ENCODE peak calls at places on chromosomes 7 and 10, in seven cellular contexts. O, S, U, P, L, Z and Q are unnamed samples.

GRCh38 chr10:58157076-58157766 is 110.5 kb downstream of the IPMK start:
- DNase-seq in O (no peak), S (peak), U (no peak), P (no peak), L (no peak), Z (no peak), Q (peak)

GRCh38 chr7:108541493-108541892 is 15.6 kb upstream of the PNPLA8 start:
- DNase-seq in O (no peak), S (no peak), U (no peak), P (no peak), L (no peak), Z (no peak), Q (no peak)

GRCh38 chr7:150357277-150357676 is 11.3 kb upstream of the REPIN1 start:
- DNase-seq in O (no peak), S (no peak), U (peak), P (no peak), L (peak), Z (peak), Q (no peak)

GRCh38 chr10:6140141-6140841 is 51.5 kb downstream of the RBM17 start:
- DNase-seq in O (no peak), S (no peak), U (peak), P (peak), L (peak), Z (no peak), Q (no peak)

GRCh38 chr10:43854042-43854441 is 205.4 kb upstream of the ZNF32 start:
- DNase-seq in O (no peak), S (peak), U (no peak), P (no peak), L (no peak), Z (no peak), Q (no peak)

GRCh38 chr7:116679495-116679894 is 7.5 kb downstream of the MET start:
- DNase-seq in O (no peak), S (no peak), U (no peak), P (no peak), L (no peak), Z (no peak), Q (no peak)

GRCh38 chr10:96714031-96714590 is 6.2 kb downstream of the PIK3AP1 start:
- DNase-seq in O (no peak), S (no peak), U (no peak), P (no peak), L (no peak), Z (no peak), Q (peak)

GRCh38 chr7:157936976-157937375 is 600.2 kb downstream of the DNAJB6 start:
- DNase-seq in O (no peak), S (no peak), U (no peak), P (no peak), L (no peak), Z (no peak), Q (no peak)

GRCh38 chr7:137354361-137354760 is 10.8 kb upstream of the PTN start:
- DNase-seq in O (no peak), S (no peak), U (no peak), P (no peak), L (no peak), Z (no peak), Q (no peak)

GRCh38 chr10:52740913-52741675 is 31.5 kb downstream of the MBL2 start:
- DNase-seq in O (peak), S (no peak), U (peak), P (no peak), L (no peak), Z (no peak), Q (no peak)

GRCh38 chr7:29968683-29969457 is 20.7 kb downstream of the SCRN1 start:
- DNase-seq in O (no peak), S (no peak), U (no peak), P (no peak), L (no peak), Z (no peak), Q (no peak)

GRCh38 chr7:155987681-155988080 is 175.4 kb upstream of the SHH start:
- DNase-seq in O (no peak), S (no peak), U (no peak), P (no peak), L (no peak), Z (no peak), Q (no peak)

GRCh38 chr7:101133621-101134398 is 6.9 kb downstream of the SERPINE1 start:
- DNase-seq in O (no peak), S (peak), U (no peak), P (no peak), L (no peak), Z (no peak), Q (no peak)

GRCh38 chr7:46664458-46664857 is 743.4 kb upstream of the IGFBP3 start:
- DNase-seq in O (no peak), S (no peak), U (no peak), P (no peak), L (no peak), Z (no peak), Q (no peak)

GRCh38 chr7:135414850-135415439 is 95.0 kb downstream of the CNOT4 start:
- DNase-seq in O (peak), S (peak), U (peak), P (no peak), L (no peak), Z (no peak), Q (peak)

GRCh38 chr7:135731131-135731530 is 3.1 kb upstream of the SLC13A4 start:
- DNase-seq in O (no peak), S (no peak), U (no peak), P (no peak), L (no peak), Z (no peak), Q (no peak)

GRCh38 chr10:68192113-68192512 is 39.8 kb downstream of the ATOH7 start:
- DNase-seq in O (no peak), S (peak), U (no peak), P (no peak), L (no peak), Z (no peak), Q (peak)

GRCh38 chr10:50326757-50327701 is 75.7 kb upstream of the ASAH2 start:
- DNase-seq in O (no peak), S (peak), U (no peak), P (no peak), L (no peak), Z (no peak), Q (peak)

GRCh38 chr7:115724400-115725056 is 306.0 kb downstream of the TFEC start:
- DNase-seq in O (no peak), S (no peak), U (no peak), P (no peak), L (no peak), Z (no peak), Q (no peak)

GRCh38 chr7:91005024-91005423 is 259.2 kb upstream of the FZD1 start:
- DNase-seq in O (no peak), S (no peak), U (no peak), P (no peak), L (no peak), Z (no peak), Q (no peak)

GRCh38 chr10:101231912-101232689 is 2.8 kb upstream of the LBX1 start:
- DNase-seq in O (no peak), S (no peak), U (no peak), P (no peak), L (no peak), Z (no peak), Q (no peak)

GRCh38 chr7:1210979-1211608 is 21.6 kb upstream of the UNCX start:
- DNase-seq in O (no peak), S (no peak), U (no peak), P (no peak), L (no peak), Z (no peak), Q (no peak)

GRCh38 chr7:13226385-13226784 is 539.0 kb downstream of the ARL4A start:
- DNase-seq in O (no peak), S (no peak), U (no peak), P (no peak), L (no peak), Z (no peak), Q (no peak)

GRCh38 chr7:44756904-44757303 is 8.3 kb downstream of the ZMIZ2 start:
- DNase-seq in O (no peak), S (no peak), U (no peak), P (no peak), L (no peak), Z (no peak), Q (no peak)

GRCh38 chr10:83274088-83274487 is 865.2 kb upstream of the GHITM start:
- DNase-seq in O (no peak), S (no peak), U (no peak), P (no peak), L (no peak), Z (no peak), Q (no peak)